ENCODE peak calls at places on chromosomes 7 and 10, in five cellular contexts. P is AG04450; J is heart right ventricle; Y is CD8-positive, alpha-beta T cell; L is heart left ventricle. Z is an unnamed sample.

GRCh38 chr10:22301193-22301592 is 15.0 kb upstream of the COMMD3 start:
- DNase-seq in P (no peak), J (no peak), Y (no peak), L (no peak), Z (no peak)

GRCh38 chr7:46937826-46938225 is 644.1 kb downstream of the TNS3 start:
- DNase-seq in P (no peak), J (no peak), Y (no peak), L (no peak), Z (no peak)

GRCh38 chr10:103598654-103599115 is 105.2 kb downstream of the NEURL1 start:
- DNase-seq in P (peak), J (no peak), Y (no peak), L (no peak), Z (peak)

GRCh38 chr10:124728071-124728829 is 15.9 kb downstream of the FAM53B start:
- DNase-seq in P (no peak), J (no peak), Y (no peak), L (no peak), Z (no peak)

GRCh38 chr10:119198438-119198837 is 8.9 kb upstream of the GRK5 start:
- DNase-seq in P (no peak), J (no peak), Y (no peak), L (no peak), Z (no peak)

GRCh38 chr7:40979296-40979695 is 723.6 kb downstream of the INHBA start:
- DNase-seq in P (no peak), J (no peak), Y (no peak), L (no peak), Z (no peak)

GRCh38 chr10:66925896-66926719 is at the start of gene LRRTM3:
- DNase-seq in P (peak), J (peak), Y (no peak), L (peak), Z (peak)

GRCh38 chr7:88105231-88105630 is 114.6 kb downstream of the SRI start:
- DNase-seq in P (no peak), J (no peak), Y (no peak), L (no peak), Z (no peak)

GRCh38 chr10:25974897-25975459 is 40.9 kb downstream of the MYO3A start:
- DNase-seq in P (no peak), J (no peak), Y (no peak), L (no peak), Z (no peak)

GRCh38 chr10:4315529-4315928 is 510.5 kb upstream of the AKR1E2 start:
- DNase-seq in P (peak), J (no peak), Y (no peak), L (peak), Z (no peak)

GRCh38 chr7:28082071-28082470 is 98.5 kb downstream of the JAZF1 start:
- DNase-seq in P (no peak), J (no peak), Y (no peak), L (no peak), Z (no peak)

GRCh38 chr10:112177247-112177646 is 6.3 kb downstream of the GPAM start:
- DNase-seq in P (no peak), J (no peak), Y (no peak), L (no peak), Z (no peak)

GRCh38 chr7:41821521-41822213 is 118.8 kb upstream of the INHBA start:
- DNase-seq in P (no peak), J (no peak), Y (no peak), L (no peak), Z (no peak)

GRCh38 chr10:131737543-131738395 is 163.0 kb upstream of the PPP2R2D start:
- DNase-seq in P (no peak), J (no peak), Y (no peak), L (no peak), Z (no peak)

GRCh38 chr7:1928555-1929348 is 258.7 kb downstream of the ELFN1 start:
- DNase-seq in P (no peak), J (peak), Y (no peak), L (no peak), Z (no peak)

GRCh38 chr10:88238515-88238914 is 344.6 kb downstream of the RNLS start:
- DNase-seq in P (no peak), J (no peak), Y (no peak), L (no peak), Z (no peak)

GRCh38 chr10:45452743-45453452 is 78.9 kb downstream of the ALOX5 start:
- DNase-seq in P (no peak), J (no peak), Y (no peak), L (no peak), Z (no peak)

GRCh38 chr10:26488344-26488743 is 50.2 kb downstream of the APBB1IP start:
- DNase-seq in P (no peak), J (no peak), Y (no peak), L (no peak), Z (peak)

GRCh38 chr10:102334106-102334505 is 61.4 kb upstream of the NFKB2 start:
- DNase-seq in P (no peak), J (peak), Y (no peak), L (peak), Z (no peak)

GRCh38 chr7:140349172-140349771 is 49.1 kb downstream of the SLC37A3 start:
- DNase-seq in P (no peak), J (no peak), Y (no peak), L (no peak), Z (no peak)

GRCh38 chr7:158531661-158532060 is 56.0 kb downstream of the PTPRN2 start:
- DNase-seq in P (no peak), J (no peak), Y (no peak), L (no peak), Z (no peak)

GRCh38 chr7:19713676-19714075 is 4.8 kb upstream of the POLR1F start:
- DNase-seq in P (peak), J (no peak), Y (peak), L (no peak), Z (peak)

GRCh38 chr10:105840288-105840770 is 1199.2 kb downstream of the SORCS3 start:
- DNase-seq in P (no peak), J (no peak), Y (no peak), L (no peak), Z (no peak)

GRCh38 chr10:105834261-105835059 is 1193.4 kb downstream of the SORCS3 start:
- DNase-seq in P (no peak), J (no peak), Y (no peak), L (no peak), Z (no peak)

DNA sequence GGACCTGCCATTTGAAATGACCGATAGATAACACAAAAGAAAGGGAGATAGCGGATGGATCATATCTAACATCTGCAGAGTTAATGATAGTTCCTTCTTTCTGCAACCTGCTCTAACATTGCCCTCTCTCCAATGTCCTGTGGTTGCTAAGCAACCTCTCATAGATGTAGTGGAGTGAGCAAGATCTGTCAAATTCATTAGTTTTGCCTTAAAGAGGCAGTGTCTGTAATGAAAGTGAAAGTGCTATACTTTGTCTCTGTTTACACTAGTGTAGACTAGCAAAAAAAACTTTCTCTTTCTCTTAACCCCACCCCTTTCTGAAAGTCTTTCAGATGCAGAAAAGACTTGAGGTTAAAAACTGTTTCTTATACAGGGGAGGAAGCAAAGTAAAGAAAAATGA is 1196.9 kb downstream of the SORCS3 start:
- DNase-seq in P (no peak), J (no peak), Y (no peak), L (no peak), Z (peak)
- H3K4me3 ChIP-seq in P (no peak), J (peak), Y (peak), L (peak), Z (peak)

GRCh38 chr7:57305192-57305748 is 144.7 kb upstream of the ZNF716 start:
- DNase-seq in P (no peak), J (no peak), Y (no peak), L (no peak), Z (no peak)

DNA sequence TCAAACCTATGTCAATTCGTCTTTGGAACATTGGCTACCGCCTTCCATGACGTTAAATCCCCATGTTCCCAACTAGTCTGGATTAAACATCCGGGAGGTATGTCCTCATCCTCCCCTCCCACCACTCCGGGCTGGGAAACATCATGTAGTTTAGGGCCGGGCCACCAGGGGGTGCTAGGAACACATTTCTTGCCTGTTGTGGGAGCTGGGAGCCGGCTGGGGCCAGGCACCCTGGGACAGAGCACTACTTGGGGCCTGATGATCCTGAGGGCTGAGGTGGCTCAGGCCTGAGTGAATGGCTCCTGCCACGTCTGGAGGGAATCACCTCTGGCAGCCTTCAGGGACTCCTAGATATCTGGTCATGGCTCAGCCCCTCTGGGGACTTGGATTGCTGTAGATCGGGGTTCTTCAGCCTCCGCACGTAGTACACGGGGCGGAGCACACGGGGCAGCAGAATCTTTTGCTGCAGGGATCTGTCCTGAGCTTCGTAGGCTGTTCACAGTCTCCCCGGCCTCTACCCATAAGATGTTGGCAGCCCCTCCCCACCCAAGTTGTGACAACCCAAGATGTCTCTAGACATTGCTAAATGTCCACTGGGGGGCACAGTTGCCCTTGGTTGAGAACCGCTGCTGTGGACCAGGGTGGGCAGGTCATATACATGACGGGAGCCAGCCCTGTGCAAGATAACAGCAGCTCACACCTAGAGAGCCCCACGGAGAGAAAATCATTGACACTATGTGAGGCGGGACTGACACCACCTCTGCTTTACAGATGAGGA is 141.2 kb upstream of the ZNF716 start:
- DNase-seq in P (no peak), J (peak), Y (no peak), L (no peak), Z (no peak)
- TF ChIP-seq CTCF in P (no peak), J (peak), Y (no peak), L (peak), Z (no peak)

GRCh38 chr10:13051126-13051694 is 48.8 kb upstream of the OPTN start:
- DNase-seq in P (no peak), J (no peak), Y (no peak), L (no peak), Z (no peak)
- H3K4me3 ChIP-seq in P (no peak), J (no peak), Y (no peak), L (no peak), Z (no peak)

GRCh38 chr10:48444861-48445841 is 138.7 kb downstream of the MAPK8 start:
- DNase-seq in P (no peak), J (no peak), Y (no peak), L (peak), Z (no peak)

GRCh38 chr10:48442809-48443177 is 136.3 kb downstream of the MAPK8 start:
- DNase-seq in P (no peak), J (no peak), Y (no peak), L (no peak), Z (no peak)

GRCh38 chr10:48445932-48446331 is 139.5 kb downstream of the MAPK8 start:
- DNase-seq in P (no peak), J (no peak), Y (no peak), L (peak), Z (no peak)

GRCh38 chr10:48442090-48442808 is 135.8 kb downstream of the MAPK8 start:
- DNase-seq in P (no peak), J (no peak), Y (no peak), L (no peak), Z (no peak)

DNA sequence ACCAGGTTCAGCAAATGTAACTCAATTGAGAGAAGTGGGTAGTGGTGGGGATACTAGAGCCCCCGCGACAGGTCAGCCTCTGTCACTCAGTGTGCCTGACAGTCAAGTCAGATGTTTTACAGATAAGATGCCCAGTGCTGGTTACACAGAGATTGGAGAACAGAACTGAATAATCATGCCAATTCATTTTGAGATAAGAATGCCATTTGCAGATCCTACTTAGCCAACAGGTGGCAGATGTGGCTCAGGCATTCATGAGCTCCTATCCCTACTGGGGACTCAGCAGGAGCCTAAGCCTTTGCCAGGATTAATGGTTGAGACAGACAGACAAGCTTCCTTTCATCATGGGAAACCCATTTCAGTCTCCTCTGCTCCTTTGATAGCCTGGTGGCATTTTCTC is 137.8 kb downstream of the MAPK8 start:
- DNase-seq in P (no peak), J (no peak), Y (no peak), L (no peak), Z (no peak)
- TF ChIP-seq CTCF in P (peak), J (peak), Y (no peak), L (peak), Z (peak)

GRCh38 chr7:90625051-90625450 is 28.9 kb downstream of the CDK14 start:
- DNase-seq in P (no peak), J (no peak), Y (no peak), L (no peak), Z (no peak)
- H3K4me3 ChIP-seq in P (peak), J (no peak), Y (no peak), L (no peak), Z (no peak)

GRCh38 chr7:97019710-97020109 is 4.9 kb downstream of the DLX5 start:
- DNase-seq in P (no peak), J (no peak), Y (no peak), L (no peak), Z (no peak)
- TF ChIP-seq CTCF in P (no peak), J (no peak), Y (no peak), L (no peak), Z (no peak)

GRCh38 chr10:47299611-47299988 is 397 bp upstream of the GDF10 start:
- DNase-seq in P (no peak), J (no peak), Y (no peak), L (no peak), Z (no peak)
- H3K4me3 ChIP-seq in P (no peak), J (peak), Y (peak), L (peak), Z (no peak)

GRCh38 chr10:107914450-107915276 is 750.2 kb upstream of the SORCS1 start:
- DNase-seq in P (no peak), J (no peak), Y (no peak), L (no peak), Z (no peak)
- TF ChIP-seq CTCF in P (no peak), J (no peak), Y (no peak), L (no peak), Z (no peak)

Z was measured in kidney epithelial cell.